ENCODE peak calls at places on chromosomes 11 and 22, in seven cellular contexts. X, V, T, E, Y, H and D are unnamed samples.

GRCh38 chr11:108498046-108498815 is at the start of gene POGLUT3:
- DNase-seq in Y (peak; percentile 46), H (peak; percentile 18), T (no peak), X (peak; percentile 64), E (peak; percentile 59), V (peak; percentile 53), D (peak; percentile 22)

GRCh38 chr11:93208663-93209270 is 11.0 kb upstream of the SLC36A4 start:
- DNase-seq in V (no peak), H (no peak), E (no peak), Y (no peak), X (no peak), T (no peak), D (no peak)

GRCh38 chr11:67245046-67245445 is 21.2 kb upstream of the GRK2 start:
- DNase-seq in X (no peak), H (no peak), T (no peak), Y (no peak), V (no peak), E (no peak), D (no peak)

GRCh38 chr11:8932564-8933180 is at the start of gene C11orf16:
- DNase-seq in V (no peak), T (no peak), H (no peak), Y (no peak), E (no peak), X (no peak), D (no peak)

GRCh38 chr22:36334838-36335603 is 52.7 kb downstream of the MYH9 start:
- DNase-seq in E (no peak), V (no peak), X (no peak), H (peak; percentile 83), Y (peak; percentile 48), T (no peak), D (peak; percentile 83)

GRCh38 chr11:9057032-9057431 is 34.4 kb downstream of the SCUBE2 start:
- DNase-seq in T (no peak), V (no peak), E (no peak), H (no peak), Y (no peak), X (no peak), D (no peak)

GRCh38 chr11:46267930-46268329 is 9.5 kb upstream of the CREB3L1 start:
- DNase-seq in Y (no peak), E (no peak), V (no peak), T (no peak), X (no peak), H (no peak), D (no peak)

GRCh38 chr11:17275376-17276235 is 933 bp upstream of the NUCB2 start:
- DNase-seq in V (no peak), H (no peak), Y (no peak), T (no peak), X (no peak), E (no peak), D (no peak)

GRCh38 chr11:98455500-98456186 is 565.1 kb upstream of the CNTN5 start:
- DNase-seq in Y (no peak), H (no peak), E (no peak), T (no peak), X (no peak), V (no peak), D (peak; percentile 1)

GRCh38 chr11:133306019-133306418 is 226.3 kb downstream of the OPCML start:
- DNase-seq in Y (no peak), T (no peak), E (no peak), H (no peak), X (no peak), V (no peak), D (no peak)

GRCh38 chr11:31687256-31687655 is 123.9 kb downstream of the PAX6 start:
- DNase-seq in V (no peak), Y (no peak), E (no peak), H (no peak), X (no peak), T (no peak), D (no peak)

GRCh38 chr11:76005746-76006145 is 190.7 kb downstream of the UVRAG start:
- DNase-seq in Y (no peak), X (no peak), H (no peak), E (no peak), T (no peak), V (no peak), D (no peak)

GRCh38 chr22:42074153-42074750 is at the start of gene PHETA2:
- DNase-seq in Y (peak; percentile 53), X (peak; percentile 63), T (no peak), H (no peak), E (no peak), V (peak; percentile 65), D (no peak)

GRCh38 chr11:62025429-62026105 is 58.1 kb upstream of the FTH1 start:
- DNase-seq in E (no peak), H (peak; percentile 100), Y (peak; percentile 80), V (peak; percentile 85), T (peak; percentile 54), X (peak; percentile 76), D (peak; percentile 18)

GRCh38 chr11:30314625-30315024 is 8.3 kb upstream of the ARL14EP start:
- DNase-seq in X (no peak), E (no peak), T (no peak), H (no peak), Y (no peak), V (no peak), D (no peak)

GRCh38 chr11:126930100-126930841 is 70.3 kb downstream of the KIRREL3 start:
- DNase-seq in E (no peak), H (no peak), T (no peak), V (no peak), X (no peak), Y (no peak), D (peak; percentile 92)

GRCh38 chr11:3232956-3233355 is 739 bp upstream of the MRGPRE start:
- DNase-seq in E (no peak), V (no peak), T (no peak), X (no peak), Y (no peak), H (no peak), D (no peak)